ENCODE peak calls at places on chromosomes 12 and 14, in ten cellular contexts. Q is activated T-cell treated with anti-CD3 and anti-CD28 coated beads for 1 hour; V is T-helper 17 cell; G is AG10803; M is stimulated activated CD8-positive, alpha-beta memory T cell treated with anti-CD3 and anti-CD28 coated beads, Interleukin-2, amount 100 ng/mL, for 48 hours; K is omental fat pad; Z is activated CD4-positive, CD25-positive, alpha-beta regulatory T cell treated with anti-CD3 and anti-CD28 coated beads, Interleukin-2, amount 50 U/mL, for 16 hours; A is HCT116; T is fibroblast of mammary gland; N is naive thymus-derived CD8-positive, alpha-beta T cell. P is an unnamed sample.
A peak's percentile ranks its signal among the peaks of the same experiment; 100 is the strongest.

GRCh38 chr12:115660211-115660805 is 617.2 kb downstream of the MED13L start:
- DNase-seq in Q (no peak), V (no peak), G (peak; percentile 66), M (no peak), K (no peak), Z (no peak), A (no peak), T (peak; percentile 85), N (no peak), P (no peak)

GRCh38 chr14:37145395-37145794 is 27.0 kb downstream of the SLC25A21 start:
- DNase-seq in Q (no peak), V (no peak), G (peak; percentile 13), M (no peak), K (no peak), Z (no peak), A (no peak), T (peak; percentile 30), N (no peak), P (no peak)

GRCh38 chr14:95547626-95548327 is 12.9 kb downstream of the GLRX5 start:
- DNase-seq in Q (no peak), V (no peak), G (peak; percentile 63), M (no peak), K (no peak), Z (no peak), A (no peak), T (peak; percentile 29), N (no peak), P (no peak)

GRCh38 chr14:64549805-64550538 is at the start of gene PPP1R36:
- DNase-seq in Q (peak; percentile 19), V (peak; percentile 42), G (peak; percentile 39), M (no peak), K (no peak), Z (no peak), A (no peak), T (no peak), N (peak; percentile 70), P (no peak)

GRCh38 chr14:35807131-35807961 is 1.7 kb downstream of the RALGAPA1 start:
- DNase-seq in Q (no peak), V (no peak), G (no peak), M (no peak), K (no peak), Z (no peak), A (no peak), T (no peak), N (no peak), P (no peak)

GRCh38 chr14:95440496-95440895 is 76.0 kb downstream of the SYNE3 start:
- DNase-seq in Q (no peak), V (no peak), G (no peak), M (no peak), K (no peak), Z (no peak), A (no peak), T (no peak), N (no peak), P (no peak)

GRCh38 chr12:27970391-27970980 is 2.0 kb downstream of the PTHLH start:
- DNase-seq in Q (no peak), V (no peak), G (peak; percentile 54), M (no peak), K (no peak), Z (no peak), A (no peak), T (peak; percentile 38), N (no peak), P (no peak)

GRCh38 chr12:25550186-25550585 is 2.9 kb downstream of the LMNTD1 start:
- DNase-seq in Q (no peak), V (no peak), G (peak; percentile 21), M (no peak), K (no peak), Z (no peak), A (no peak), T (peak; percentile 69), N (no peak), P (no peak)

GRCh38 chr12:65828711-65829339 is 4.5 kb downstream of the HMGA2 start:
- DNase-seq in Q (no peak), V (no peak), G (no peak), M (no peak), K (no peak), Z (no peak), A (no peak), T (no peak), N (no peak), P (no peak)

GRCh38 chr12:104886418-104887401 is 71.4 kb downstream of the SLC41A2 start:
- DNase-seq in Q (no peak), V (no peak), G (peak; percentile 37), M (no peak), K (no peak), Z (no peak), A (peak; percentile 15), T (peak; percentile 89), N (no peak), P (no peak)

GRCh38 chr12:18383203-18383602 is 121.9 kb downstream of the PIK3C2G start:
- DNase-seq in Q (no peak), V (no peak), G (peak; percentile 95), M (no peak), K (no peak), Z (no peak), A (no peak), T (peak; percentile 78), N (no peak), P (no peak)

GRCh38 chr12:54398995-54399793 is 14.7 kb upstream of the ZNF385A start:
- DNase-seq in Q (peak; percentile 88), V (peak; percentile 66), G (peak; percentile 77), M (peak; percentile 78), K (peak; percentile 92), Z (peak; percentile 82), A (peak; percentile 48), T (peak; percentile 83), N (peak; percentile 93), P (peak; percentile 91)

GRCh38 chr12:8699714-8700113 is 1.9 kb downstream of the RIMKLB start:
- DNase-seq in Q (no peak), V (no peak), G (no peak), M (no peak), K (no peak), Z (no peak), A (no peak), T (no peak), N (no peak), P (no peak)

GRCh38 chr14:59439256-59440015 is 25.7 kb downstream of the GPR135 start:
- DNase-seq in Q (no peak), V (no peak), G (peak; percentile 78), M (no peak), K (no peak), Z (no peak), A (no peak), T (peak; percentile 78), N (no peak), P (no peak)

GRCh38 chr12:80313184-80313583 is 130.9 kb upstream of the PTPRQ start:
- DNase-seq in Q (no peak), V (no peak), G (no peak), M (no peak), K (no peak), Z (no peak), A (no peak), T (peak; percentile 8), N (no peak), P (no peak)